ENCODE peak calls at places on chromosomes 4 and X, in six cellular contexts. K is stimulated activated CD8-positive, alpha-beta memory T cell treated with anti-CD3 and anti-CD28 coated beads, Interleukin-4, amount 100 ng/mL, for 4 hours; L is CD4-positive, alpha-beta memory T cell; G is KBM-7; T is EL; W is NCI-H1417. E is an unnamed sample.
A peak's percentile ranks its signal among the peaks of the same experiment; 100 is the strongest.

GRCh38 chr4:160537681-160538080 is 1434.8 kb downstream of the RAPGEF2 start:
- DNase-seq in T (no peak), K (no peak), L (no peak), W (no peak), G (no peak), E (no peak)

GRCh38 chrX:69988955-69989394 is 60.8 kb downstream of the AWAT2 start:
- DNase-seq in L (peak; percentile 2), T (no peak), K (no peak), W (no peak), G (no peak), E (no peak)

GRCh38 chrX:42246814-42247213 is 323.5 kb upstream of the CASK start:
- DNase-seq in L (no peak), G (no peak), T (no peak), K (no peak), W (peak; percentile 32), E (peak; percentile 41)

GRCh38 chrX:44244008-44244407 is 99.5 kb downstream of the EFHC2 start:
- DNase-seq in G (peak; percentile 77), W (peak; percentile 47), L (peak; percentile 44), K (no peak), T (peak; percentile 24), E (peak; percentile 62)

GRCh38 chr4:39256436-39256835 is 74.1 kb downstream of the WDR19 start:
- DNase-seq in K (no peak), W (no peak), T (peak; percentile 34), L (no peak), G (no peak), E (peak; percentile 52)

GRCh38 chrX:153646620-153647373 is at the start of gene DUSP9:
- DNase-seq in G (peak; percentile 70), K (no peak), T (peak; percentile 41), L (no peak), W (peak; percentile 17), E (peak; percentile 50)

GRCh38 chrX:31287861-31288260 is 216.0 kb upstream of the FTHL17 start:
- DNase-seq in T (no peak), K (no peak), W (no peak), G (no peak), L (no peak), E (no peak)

GRCh38 chr4:6487466-6487865 is 15.1 kb upstream of the PPP2R2C start:
- DNase-seq in W (no peak), L (no peak), G (no peak), K (no peak), T (no peak), E (no peak)

GRCh38 chr4:146222313-146222712 is 8.0 kb downstream of the REELD1 start:
- DNase-seq in W (no peak), K (no peak), L (no peak), G (no peak), T (peak; percentile 82), E (peak; percentile 80)

GRCh38 chr4:17166954-17167353 is 268.5 kb upstream of the LDB2 start:
- DNase-seq in T (no peak), K (no peak), W (no peak), L (no peak), G (no peak), E (peak; percentile 62)

GRCh38 chrX:133523094-133523493 is 107.8 kb upstream of the GPC4 start:
- DNase-seq in G (no peak), W (no peak), T (no peak), L (no peak), K (no peak), E (peak; percentile 25)

GRCh38 chr4:86091201-86091600 is 268.7 kb downstream of the MAPK10 start:
- DNase-seq in G (no peak), K (no peak), T (no peak), L (no peak), W (no peak), E (no peak)

GRCh38 chr4:163681208-163681821 is 186.8 kb downstream of the TMA16 start:
- DNase-seq in W (peak; percentile 8), L (peak; percentile 65), G (peak; percentile 66), K (no peak), T (no peak), E (no peak)

GRCh38 chr4:158997660-158998349 is 105.1 kb upstream of the RAPGEF2 start:
- DNase-seq in K (no peak), W (no peak), L (no peak), T (no peak), G (no peak), E (no peak)

GRCh38 chr4:133178960-133179359 is 29.9 kb downstream of the PCDH10 start:
- DNase-seq in T (no peak), K (no peak), G (no peak), W (no peak), L (no peak), E (peak; percentile 50)

GRCh38 chrX:55279832-55280231 is 15.1 kb upstream of the PAGE3 start:
- DNase-seq in W (no peak), L (no peak), K (no peak), G (no peak), T (no peak), E (no peak)

GRCh38 chrX:34877451-34877850 is 65.1 kb upstream of the FAM47B start:
- DNase-seq in W (peak; percentile 12), L (no peak), K (no peak), T (peak; percentile 52), G (no peak), E (peak; percentile 11)

GRCh38 chr4:22456291-22456690 is 59.6 kb downstream of the ADGRA3 start:
- DNase-seq in L (no peak), K (no peak), T (no peak), G (no peak), W (no peak), E (no peak)

GRCh38 chr4:183816882-183817509 is 88.1 kb upstream of the STOX2 start:
- DNase-seq in L (no peak), W (no peak), G (no peak), T (no peak), K (no peak), E (no peak)

GRCh38 chr4:16136771-16137170 is 52.9 kb upstream of the PROM1 start:
- DNase-seq in G (no peak), T (no peak), W (no peak), K (no peak), L (no peak), E (no peak)

GRCh38 chr4:83589283-83589682 is 53.4 kb downstream of the GPAT3 start:
- DNase-seq in G (no peak), L (no peak), W (peak; percentile 68), T (no peak), K (no peak), E (no peak)

GRCh38 chr4:180541678-180542077 is 1701.5 kb upstream of the TENM3 start:
- DNase-seq in K (no peak), W (peak; percentile 38), L (no peak), T (no peak), G (no peak), E (no peak)